ENCODE peak calls at places on chromosomes 4 and X, in ten cellular contexts. One of them, this sample, is unnamed.
A peak's percentile ranks its signal among the peaks of the same experiment; 100 is the strongest.

GRCh38 chr4:40325406-40326019 is 9.6 kb upstream of the CHRNA9 start:
- DNase-seq in endodermal cell: no peak
- DNase-seq in CD4-positive, alpha-beta T cell: peak; percentile 51
- DNase-seq in A673: peak; percentile 87
- DNase-seq in lower leg skin: peak; percentile 8
- DNase-seq in fibroblast of lung: peak; percentile 81
- DNase-seq in fibroblast of mammary gland: peak; percentile 77
- DNase-seq in neural crest cell: no peak
- DNase-seq in GM20000: peak; percentile 76
- DNase-seq in osteocyte: no peak
- DNase-seq in this sample: peak; percentile 44

GRCh38 chrX:42746606-42747005 is 31.4 kb downstream of the PPP1R2C start:
- DNase-seq in neural crest cell: no peak
- DNase-seq in CD4-positive, alpha-beta T cell: no peak
- DNase-seq in fibroblast of lung: peak; percentile 65
- DNase-seq in endodermal cell: no peak
- DNase-seq in GM20000: no peak
- DNase-seq in A673: no peak
- DNase-seq in fibroblast of mammary gland: peak; percentile 80
- DNase-seq in osteocyte: no peak
- DNase-seq in lower leg skin: no peak
- DNase-seq in this sample: no peak

GRCh38 chr4:959338-960139 is 13.8 kb downstream of the DGKQ start:
- DNase-seq in fibroblast of mammary gland: no peak
- DNase-seq in fibroblast of lung: no peak
- DNase-seq in GM20000: no peak
- DNase-seq in A673: no peak
- DNase-seq in CD4-positive, alpha-beta T cell: no peak
- DNase-seq in neural crest cell: no peak
- DNase-seq in osteocyte: no peak
- DNase-seq in lower leg skin: peak; percentile 78
- DNase-seq in endodermal cell: no peak
- DNase-seq in this sample: no peak

GRCh38 chr4:176791591-176792347 is 953 bp downstream of the VEGFC start:
- DNase-seq in CD4-positive, alpha-beta T cell: no peak
- DNase-seq in GM20000: peak; percentile 23
- DNase-seq in endodermal cell: peak; percentile 71
- DNase-seq in neural crest cell: peak; percentile 33
- DNase-seq in osteocyte: peak; percentile 85
- DNase-seq in fibroblast of mammary gland: peak; percentile 63
- DNase-seq in lower leg skin: peak; percentile 85
- DNase-seq in fibroblast of lung: peak; percentile 75
- DNase-seq in A673: peak; percentile 6
- DNase-seq in this sample: no peak

GRCh38 chr4:138110815-138111214 is 131.3 kb downstream of the SLC7A11 start:
- DNase-seq in fibroblast of mammary gland: no peak
- DNase-seq in A673: no peak
- DNase-seq in endodermal cell: no peak
- DNase-seq in lower leg skin: no peak
- DNase-seq in neural crest cell: no peak
- DNase-seq in CD4-positive, alpha-beta T cell: no peak
- DNase-seq in fibroblast of lung: no peak
- DNase-seq in GM20000: no peak
- DNase-seq in osteocyte: no peak
- DNase-seq in this sample: no peak

GRCh38 chr4:169933531-169933930 is 92.7 kb downstream of the MFAP3L start:
- DNase-seq in endodermal cell: no peak
- DNase-seq in GM20000: no peak
- DNase-seq in fibroblast of mammary gland: no peak
- DNase-seq in A673: no peak
- DNase-seq in osteocyte: no peak
- DNase-seq in neural crest cell: no peak
- DNase-seq in CD4-positive, alpha-beta T cell: no peak
- DNase-seq in fibroblast of lung: no peak
- DNase-seq in lower leg skin: no peak
- DNase-seq in this sample: no peak

GRCh38 chrX:129545408-129545807 is 5.3 kb downstream of the OCRL start:
- DNase-seq in fibroblast of mammary gland: no peak
- DNase-seq in CD4-positive, alpha-beta T cell: no peak
- DNase-seq in fibroblast of lung: no peak
- DNase-seq in GM20000: no peak
- DNase-seq in lower leg skin: no peak
- DNase-seq in A673: no peak
- DNase-seq in osteocyte: no peak
- DNase-seq in endodermal cell: no peak
- DNase-seq in neural crest cell: no peak
- DNase-seq in this sample: no peak

GRCh38 chr4:108359936-108360681 is 191.4 kb upstream of the LEF1 start:
- DNase-seq in lower leg skin: no peak
- DNase-seq in fibroblast of mammary gland: no peak
- DNase-seq in CD4-positive, alpha-beta T cell: no peak
- DNase-seq in endodermal cell: peak; percentile 71
- DNase-seq in GM20000: no peak
- DNase-seq in osteocyte: no peak
- DNase-seq in fibroblast of lung: no peak
- DNase-seq in A673: no peak
- DNase-seq in neural crest cell: no peak
- DNase-seq in this sample: no peak

GRCh38 chrX:115561605-115562491 is 874 bp downstream of the PLS3 start:
- DNase-seq in lower leg skin: peak; percentile 91
- DNase-seq in GM20000: no peak
- DNase-seq in endodermal cell: peak; percentile 87
- DNase-seq in fibroblast of mammary gland: peak; percentile 34
- DNase-seq in fibroblast of lung: peak; percentile 55
- DNase-seq in A673: peak; percentile 55
- DNase-seq in neural crest cell: peak; percentile 49
- DNase-seq in osteocyte: peak; percentile 89
- DNase-seq in CD4-positive, alpha-beta T cell: no peak
- DNase-seq in this sample: no peak

GRCh38 chr4:135739354-135739753 is 1537.8 kb upstream of the PABPC4L start:
- DNase-seq in endodermal cell: no peak
- DNase-seq in fibroblast of lung: peak; percentile 1
- DNase-seq in osteocyte: no peak
- DNase-seq in lower leg skin: no peak
- DNase-seq in GM20000: no peak
- DNase-seq in CD4-positive, alpha-beta T cell: no peak
- DNase-seq in A673: no peak
- DNase-seq in fibroblast of mammary gland: no peak
- DNase-seq in neural crest cell: no peak
- DNase-seq in this sample: no peak

GRCh38 chr4:27789768-27790167 is 929.1 kb downstream of the STIM2 start:
- DNase-seq in A673: no peak
- DNase-seq in neural crest cell: no peak
- DNase-seq in GM20000: no peak
- DNase-seq in fibroblast of lung: peak; percentile 8
- DNase-seq in osteocyte: no peak
- DNase-seq in lower leg skin: no peak
- DNase-seq in endodermal cell: no peak
- DNase-seq in fibroblast of mammary gland: peak; percentile 35
- DNase-seq in CD4-positive, alpha-beta T cell: no peak
- DNase-seq in this sample: no peak

GRCh38 chrX:18424482-18425198 is 768 bp upstream of the CDKL5 start:
- DNase-seq in GM20000: peak; percentile 26
- DNase-seq in endodermal cell: no peak
- DNase-seq in fibroblast of mammary gland: peak; percentile 33
- DNase-seq in fibroblast of lung: peak; percentile 57
- DNase-seq in osteocyte: no peak
- DNase-seq in lower leg skin: no peak
- DNase-seq in A673: peak; percentile 51
- DNase-seq in neural crest cell: peak; percentile 4
- DNase-seq in CD4-positive, alpha-beta T cell: peak; percentile 12
- DNase-seq in this sample: no peak

GRCh38 chr4:185721949-185722316 is 90.1 kb downstream of the SORBS2 start:
- DNase-seq in osteocyte: no peak
- DNase-seq in fibroblast of mammary gland: peak; percentile 74
- DNase-seq in lower leg skin: no peak
- DNase-seq in CD4-positive, alpha-beta T cell: no peak
- DNase-seq in fibroblast of lung: peak; percentile 78
- DNase-seq in neural crest cell: no peak
- DNase-seq in endodermal cell: no peak
- DNase-seq in GM20000: no peak
- DNase-seq in A673: no peak
- DNase-seq in this sample: no peak

GRCh38 chrX:74949717-74950116 is 24.5 kb upstream of the NEXMIF start:
- DNase-seq in A673: no peak
- DNase-seq in neural crest cell: no peak
- DNase-seq in GM20000: no peak
- DNase-seq in CD4-positive, alpha-beta T cell: no peak
- DNase-seq in osteocyte: no peak
- DNase-seq in fibroblast of mammary gland: no peak
- DNase-seq in fibroblast of lung: no peak
- DNase-seq in endodermal cell: no peak
- DNase-seq in lower leg skin: peak; percentile 68
- DNase-seq in this sample: no peak

GRCh38 chr4:154626793-154627484 is 14.5 kb upstream of the FGG start:
- DNase-seq in osteocyte: no peak
- DNase-seq in fibroblast of mammary gland: peak; percentile 49
- DNase-seq in GM20000: peak; percentile 74
- DNase-seq in lower leg skin: no peak
- DNase-seq in endodermal cell: peak; percentile 93
- DNase-seq in CD4-positive, alpha-beta T cell: peak; percentile 38
- DNase-seq in fibroblast of lung: peak; percentile 43
- DNase-seq in A673: peak; percentile 69
- DNase-seq in neural crest cell: peak; percentile 66
- DNase-seq in this sample: no peak
- TF ChIP-seq CTCF in osteocyte: peak; percentile 51
- TF ChIP-seq CTCF in fibroblast of mammary gland: peak; percentile 51
- TF ChIP-seq CTCF in GM20000: peak; percentile 63
- TF ChIP-seq CTCF in lower leg skin: no peak
- TF ChIP-seq CTCF in endodermal cell: peak; percentile 93
- TF ChIP-seq CTCF in CD4-positive, alpha-beta T cell: peak; percentile 44
- TF ChIP-seq CTCF in fibroblast of lung: peak; percentile 57
- TF ChIP-seq CTCF in A673: peak; percentile 74
- TF ChIP-seq CTCF in neural crest cell: peak; percentile 75
- TF ChIP-seq CTCF in this sample: peak; percentile 45

DNA sequence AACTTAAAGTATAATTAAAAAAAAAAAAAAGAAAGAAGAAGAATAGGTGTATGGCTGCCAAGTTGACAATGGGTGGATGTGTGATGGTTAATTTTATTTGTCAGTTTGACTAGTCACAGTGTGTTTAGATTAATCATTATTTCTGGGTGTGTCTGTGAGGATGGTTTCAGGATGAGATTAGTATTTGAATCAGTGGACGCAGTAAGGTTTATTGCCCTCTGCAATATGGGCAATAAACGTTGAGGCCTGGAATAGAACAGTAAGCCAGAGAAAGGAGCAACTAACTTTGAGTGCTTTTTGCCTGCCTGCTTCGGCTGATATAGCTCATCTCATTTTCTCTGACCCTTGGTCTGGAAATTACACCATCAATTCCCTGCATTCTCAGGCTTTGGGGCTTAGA is 140.9 kb upstream of the SPANXN4 start:
- DNase-seq in GM20000: no peak
- DNase-seq in neural crest cell: no peak
- DNase-seq in CD4-positive, alpha-beta T cell: no peak
- DNase-seq in osteocyte: no peak
- DNase-seq in endodermal cell: no peak
- DNase-seq in lower leg skin: no peak
- DNase-seq in fibroblast of lung: no peak
- DNase-seq in fibroblast of mammary gland: no peak
- DNase-seq in A673: no peak
- DNase-seq in this sample: no peak
- TF ChIP-seq CTCF in GM20000: no peak
- TF ChIP-seq CTCF in neural crest cell: no peak
- TF ChIP-seq CTCF in CD4-positive, alpha-beta T cell: no peak
- TF ChIP-seq CTCF in osteocyte: no peak
- TF ChIP-seq CTCF in endodermal cell: no peak
- TF ChIP-seq CTCF in lower leg skin: no peak
- TF ChIP-seq CTCF in fibroblast of lung: no peak
- TF ChIP-seq CTCF in fibroblast of mammary gland: no peak
- TF ChIP-seq CTCF in A673: no peak
- TF ChIP-seq CTCF in this sample: no peak

DNA sequence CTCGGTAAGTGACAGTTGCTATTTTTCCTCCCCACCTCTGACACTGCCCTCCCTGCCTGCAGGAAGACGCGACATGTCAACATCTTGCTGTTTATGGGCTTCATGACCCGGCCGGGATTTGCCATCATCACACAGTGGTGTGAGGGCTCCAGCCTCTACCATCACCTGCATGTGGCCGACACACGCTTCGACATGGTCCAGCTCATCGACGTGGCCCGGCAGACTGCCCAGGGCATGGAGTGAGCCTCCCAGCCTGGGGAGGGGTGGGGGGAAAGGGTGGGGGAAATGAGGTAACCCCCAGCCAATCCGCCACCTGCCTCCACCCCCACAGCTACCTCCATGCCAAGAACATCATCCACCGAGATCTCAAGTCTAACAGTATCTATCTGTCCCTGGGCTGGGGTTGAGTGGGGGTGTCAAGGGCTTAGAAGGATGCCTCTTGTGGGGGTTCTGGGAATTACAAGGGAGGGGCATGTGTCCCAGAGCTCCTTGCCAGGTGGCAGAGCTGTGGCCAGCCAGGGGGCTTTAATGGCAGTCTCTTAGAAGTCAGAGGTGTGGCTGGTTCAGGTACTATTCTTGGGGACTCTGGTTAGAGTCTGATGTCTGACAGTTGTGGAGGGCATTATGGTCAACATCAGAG is 7.8 kb downstream of the ARAF start:
- DNase-seq in osteocyte: no peak
- DNase-seq in A673: peak; percentile 55
- DNase-seq in GM20000: no peak
- DNase-seq in CD4-positive, alpha-beta T cell: peak; percentile 27
- DNase-seq in lower leg skin: no peak
- DNase-seq in endodermal cell: peak; percentile 81
- DNase-seq in fibroblast of mammary gland: peak; percentile 47
- DNase-seq in neural crest cell: peak; percentile 14
- DNase-seq in fibroblast of lung: no peak
- DNase-seq in this sample: no peak
- TF ChIP-seq CTCF in osteocyte: peak; percentile 37
- TF ChIP-seq CTCF in A673: peak; percentile 55
- TF ChIP-seq CTCF in GM20000: peak; percentile 12
- TF ChIP-seq CTCF in CD4-positive, alpha-beta T cell: peak; percentile 37
- TF ChIP-seq CTCF in lower leg skin: no peak
- TF ChIP-seq CTCF in endodermal cell: peak; percentile 60
- TF ChIP-seq CTCF in fibroblast of mammary gland: peak; percentile 29
- TF ChIP-seq CTCF in neural crest cell: peak; percentile 35
- TF ChIP-seq CTCF in fibroblast of lung: peak; percentile 38
- TF ChIP-seq CTCF in this sample: peak; percentile 23

DNA sequence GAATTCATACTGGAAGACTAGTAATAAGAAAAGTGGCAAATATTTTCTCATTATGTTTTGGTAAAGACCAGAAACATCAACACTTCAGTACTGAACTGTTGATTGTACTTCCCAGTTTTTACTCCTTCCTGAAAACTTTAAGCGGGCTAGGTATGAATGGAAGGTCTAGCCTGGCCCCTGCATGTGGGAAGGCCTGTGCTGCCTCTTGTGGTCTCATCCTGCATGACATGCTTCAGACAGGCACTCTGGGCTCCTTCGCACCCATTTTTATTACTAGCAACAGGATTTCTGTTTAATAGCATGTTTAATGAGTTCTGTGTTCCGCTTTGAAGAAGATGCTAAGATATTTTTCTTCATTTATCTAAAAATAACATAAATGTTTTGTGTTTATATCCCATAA is 279.1 kb downstream of the ANK2 start:
- DNase-seq in A673: peak; percentile 40
- DNase-seq in endodermal cell: peak; percentile 83
- DNase-seq in fibroblast of mammary gland: no peak
- DNase-seq in CD4-positive, alpha-beta T cell: no peak
- DNase-seq in osteocyte: no peak
- DNase-seq in neural crest cell: no peak
- DNase-seq in GM20000: no peak
- DNase-seq in fibroblast of lung: no peak
- DNase-seq in lower leg skin: no peak
- DNase-seq in this sample: no peak
- TF ChIP-seq CTCF in A673: peak; percentile 61
- TF ChIP-seq CTCF in endodermal cell: peak; percentile 85
- TF ChIP-seq CTCF in fibroblast of mammary gland: peak; percentile 32
- TF ChIP-seq CTCF in CD4-positive, alpha-beta T cell: no peak
- TF ChIP-seq CTCF in osteocyte: peak; percentile 41
- TF ChIP-seq CTCF in neural crest cell: peak; percentile 55
- TF ChIP-seq CTCF in GM20000: no peak
- TF ChIP-seq CTCF in fibroblast of lung: peak; percentile 45
- TF ChIP-seq CTCF in lower leg skin: no peak
- TF ChIP-seq CTCF in this sample: peak; percentile 20